ENCODE peak calls at places on chromosomes 2 and 18, in ten cellular contexts. One of them, this sample, is unnamed.

GRCh38 chr2:171723724-171724683 is 36.7 kb downstream of the DYNC1I2 start:
- DNase-seq in A549: peak
- DNase-seq in heart left ventricle: no peak
- DNase-seq in HepG2: peak
- DNase-seq in spleen: no peak
- DNase-seq in Peyer's patch: no peak
- DNase-seq in stomach: peak
- DNase-seq in IMR-90: peak
- DNase-seq in GM12891: no peak
- DNase-seq in adrenal gland: no peak
- DNase-seq in this sample: peak

GRCh38 chr2:54470241-54470938 is 14.3 kb downstream of the SPTBN1 start:
- DNase-seq in A549: no peak
- DNase-seq in heart left ventricle: no peak
- DNase-seq in HepG2: no peak
- DNase-seq in spleen: no peak
- DNase-seq in Peyer's patch: no peak
- DNase-seq in stomach: no peak
- DNase-seq in IMR-90: peak
- DNase-seq in GM12891: no peak
- DNase-seq in adrenal gland: no peak
- DNase-seq in this sample: no peak

GRCh38 chr2:145777914-145778313 is 1258.0 kb upstream of the ZEB2 start:
- DNase-seq in A549: no peak
- DNase-seq in heart left ventricle: no peak
- DNase-seq in HepG2: no peak
- DNase-seq in spleen: no peak
- DNase-seq in Peyer's patch: no peak
- DNase-seq in stomach: no peak
- DNase-seq in IMR-90: no peak
- DNase-seq in GM12891: no peak
- DNase-seq in adrenal gland: no peak
- DNase-seq in this sample: no peak

GRCh38 chr2:3598197-3598910 is 3.4 kb downstream of the COLEC11 start:
- DNase-seq in A549: no peak
- DNase-seq in heart left ventricle: no peak
- DNase-seq in HepG2: no peak
- DNase-seq in spleen: no peak
- DNase-seq in Peyer's patch: no peak
- DNase-seq in stomach: no peak
- DNase-seq in IMR-90: no peak
- DNase-seq in GM12891: no peak
- DNase-seq in adrenal gland: peak
- DNase-seq in this sample: no peak

GRCh38 chr2:119158563-119159347 is at the start of gene C1QL2:
- DNase-seq in A549: peak
- DNase-seq in heart left ventricle: no peak
- DNase-seq in HepG2: no peak
- DNase-seq in spleen: no peak
- DNase-seq in Peyer's patch: no peak
- DNase-seq in stomach: no peak
- DNase-seq in IMR-90: no peak
- DNase-seq in GM12891: no peak
- DNase-seq in adrenal gland: no peak
- DNase-seq in this sample: peak

GRCh38 chr2:24359129-24359528 is 1.2 kb downstream of the ITSN2 start:
- DNase-seq in A549: no peak
- DNase-seq in heart left ventricle: no peak
- DNase-seq in HepG2: no peak
- DNase-seq in spleen: no peak
- DNase-seq in Peyer's patch: no peak
- DNase-seq in stomach: no peak
- DNase-seq in IMR-90: no peak
- DNase-seq in GM12891: no peak
- DNase-seq in adrenal gland: no peak
- DNase-seq in this sample: peak

GRCh38 chr2:119549236-119549635 is 5.0 kb downstream of the CFAP221 start:
- DNase-seq in A549: no peak
- DNase-seq in heart left ventricle: no peak
- DNase-seq in HepG2: no peak
- DNase-seq in spleen: no peak
- DNase-seq in Peyer's patch: no peak
- DNase-seq in stomach: no peak
- DNase-seq in IMR-90: peak
- DNase-seq in GM12891: no peak
- DNase-seq in adrenal gland: no peak
- DNase-seq in this sample: no peak

GRCh38 chr2:176383836-176384442 is 114.7 kb downstream of the MTX2 start:
- DNase-seq in A549: no peak
- DNase-seq in heart left ventricle: no peak
- DNase-seq in HepG2: no peak
- DNase-seq in spleen: no peak
- DNase-seq in Peyer's patch: no peak
- DNase-seq in stomach: no peak
- DNase-seq in IMR-90: no peak
- DNase-seq in GM12891: no peak
- DNase-seq in adrenal gland: no peak
- DNase-seq in this sample: no peak

GRCh38 chr2:11100976-11101375 is 54.3 kb upstream of the SLC66A3 start:
- DNase-seq in A549: no peak
- DNase-seq in heart left ventricle: no peak
- DNase-seq in HepG2: no peak
- DNase-seq in spleen: no peak
- DNase-seq in Peyer's patch: no peak
- DNase-seq in stomach: no peak
- DNase-seq in IMR-90: no peak
- DNase-seq in GM12891: no peak
- DNase-seq in adrenal gland: no peak
- DNase-seq in this sample: no peak

GRCh38 chr2:79040967-79041582 is 15.6 kb downstream of the REG3G start:
- DNase-seq in A549: peak
- DNase-seq in heart left ventricle: no peak
- DNase-seq in HepG2: peak
- DNase-seq in spleen: no peak
- DNase-seq in Peyer's patch: no peak
- DNase-seq in stomach: no peak
- DNase-seq in IMR-90: no peak
- DNase-seq in GM12891: no peak
- DNase-seq in adrenal gland: no peak
- DNase-seq in this sample: peak

GRCh38 chr2:241703128-241703604 is 1.3 kb downstream of the ING5 start:
- DNase-seq in A549: peak
- DNase-seq in heart left ventricle: no peak
- DNase-seq in HepG2: no peak
- DNase-seq in spleen: no peak
- DNase-seq in Peyer's patch: no peak
- DNase-seq in stomach: peak
- DNase-seq in IMR-90: no peak
- DNase-seq in GM12891: no peak
- DNase-seq in adrenal gland: no peak
- DNase-seq in this sample: no peak

DNA sequence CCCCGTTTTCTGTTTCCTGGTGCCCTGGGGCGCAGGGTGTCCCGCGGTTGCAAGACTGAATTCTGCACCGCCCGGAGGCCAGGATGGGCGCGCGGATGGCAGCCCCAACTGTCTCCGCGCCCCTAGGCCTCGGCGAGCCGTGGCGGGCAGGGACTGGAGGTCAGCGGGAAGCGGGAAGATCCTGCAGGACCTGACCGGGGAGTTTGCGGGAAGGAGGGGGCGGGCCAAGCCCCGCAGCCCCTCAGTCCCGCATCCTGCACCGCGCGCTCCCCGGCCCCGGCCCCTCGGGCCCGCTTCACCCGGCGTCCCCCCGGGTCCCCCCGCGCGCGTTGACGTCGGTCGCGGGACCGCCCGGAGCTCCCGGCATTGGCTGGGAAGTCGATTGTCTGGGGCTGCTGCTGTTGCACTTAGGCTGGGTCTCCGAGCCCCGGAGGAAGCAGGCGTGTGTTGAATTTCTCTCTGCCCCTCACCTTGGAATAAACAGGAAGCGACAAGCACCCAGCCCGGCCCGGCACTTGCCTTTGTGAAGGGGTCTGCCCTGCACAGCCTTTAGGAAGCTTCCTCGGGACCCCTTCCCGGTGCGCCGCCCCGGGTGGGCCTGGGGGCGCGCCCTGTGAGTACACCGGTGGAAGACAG is at the start of gene LDLRAD4:
- DNase-seq in A549: no peak
- DNase-seq in heart left ventricle: peak
- DNase-seq in HepG2: no peak
- DNase-seq in spleen: no peak
- DNase-seq in Peyer's patch: peak
- DNase-seq in stomach: peak
- DNase-seq in IMR-90: no peak
- DNase-seq in GM12891: no peak
- DNase-seq in adrenal gland: peak
- DNase-seq in this sample: peak
- TF ChIP-seq POLR2A in A549: no peak
- TF ChIP-seq POLR2A in heart left ventricle: peak
- TF ChIP-seq POLR2A in HepG2: no peak
- TF ChIP-seq POLR2A in spleen: peak
- TF ChIP-seq POLR2A in Peyer's patch: no peak
- TF ChIP-seq POLR2A in stomach: no peak
- TF ChIP-seq POLR2A in IMR-90: no peak
- TF ChIP-seq POLR2A in GM12891: no peak
- TF ChIP-seq POLR2A in adrenal gland: peak
- TF ChIP-seq POLR2A in this sample: no peak

GRCh38 chr2:208135794-208136369 is 6.3 kb upstream of the CRYGC start:
- DNase-seq in A549: no peak
- DNase-seq in heart left ventricle: no peak
- DNase-seq in HepG2: peak
- DNase-seq in spleen: no peak
- DNase-seq in Peyer's patch: peak
- DNase-seq in stomach: no peak
- DNase-seq in IMR-90: no peak
- DNase-seq in GM12891: no peak
- DNase-seq in adrenal gland: no peak
- DNase-seq in this sample: no peak
- TF ChIP-seq POLR2A in A549: no peak
- TF ChIP-seq POLR2A in heart left ventricle: no peak
- TF ChIP-seq POLR2A in HepG2: no peak
- TF ChIP-seq POLR2A in spleen: no peak
- TF ChIP-seq POLR2A in Peyer's patch: no peak
- TF ChIP-seq POLR2A in stomach: no peak
- TF ChIP-seq POLR2A in IMR-90: no peak
- TF ChIP-seq POLR2A in GM12891: no peak
- TF ChIP-seq POLR2A in adrenal gland: no peak
- TF ChIP-seq POLR2A in this sample: no peak

GRCh38 chr2:219460424-219460926 is 25.8 kb downstream of the SPEG start:
- DNase-seq in A549: no peak
- DNase-seq in heart left ventricle: peak
- DNase-seq in HepG2: no peak
- DNase-seq in spleen: no peak
- DNase-seq in Peyer's patch: no peak
- DNase-seq in stomach: no peak
- DNase-seq in IMR-90: peak
- DNase-seq in GM12891: no peak
- DNase-seq in adrenal gland: no peak
- DNase-seq in this sample: no peak

GRCh38 chr2:219462349-219462748 is 27.7 kb downstream of the SPEG start:
- DNase-seq in A549: no peak
- DNase-seq in heart left ventricle: no peak
- DNase-seq in HepG2: no peak
- DNase-seq in spleen: no peak
- DNase-seq in Peyer's patch: no peak
- DNase-seq in stomach: no peak
- DNase-seq in IMR-90: no peak
- DNase-seq in GM12891: no peak
- DNase-seq in adrenal gland: no peak
- DNase-seq in this sample: no peak

GRCh38 chr2:219461669-219462068 is 27.0 kb downstream of the SPEG start:
- DNase-seq in A549: no peak
- DNase-seq in heart left ventricle: no peak
- DNase-seq in HepG2: no peak
- DNase-seq in spleen: no peak
- DNase-seq in Peyer's patch: no peak
- DNase-seq in stomach: no peak
- DNase-seq in IMR-90: no peak
- DNase-seq in GM12891: no peak
- DNase-seq in adrenal gland: no peak
- DNase-seq in this sample: no peak

GRCh38 chr2:219459460-219460311 is 25.0 kb downstream of the SPEG start:
- DNase-seq in A549: peak
- DNase-seq in heart left ventricle: peak
- DNase-seq in HepG2: peak
- DNase-seq in spleen: no peak
- DNase-seq in Peyer's patch: no peak
- DNase-seq in stomach: peak
- DNase-seq in IMR-90: peak
- DNase-seq in GM12891: peak
- DNase-seq in adrenal gland: peak
- DNase-seq in this sample: peak

GRCh38 chr2:219461061-219461514 is 26.4 kb downstream of the SPEG start:
- DNase-seq in A549: no peak
- DNase-seq in heart left ventricle: peak
- DNase-seq in HepG2: no peak
- DNase-seq in spleen: no peak
- DNase-seq in Peyer's patch: no peak
- DNase-seq in stomach: no peak
- DNase-seq in IMR-90: peak
- DNase-seq in GM12891: no peak
- DNase-seq in adrenal gland: no peak
- DNase-seq in this sample: no peak
- TF ChIP-seq POLR2A in A549: no peak
- TF ChIP-seq POLR2A in heart left ventricle: no peak
- TF ChIP-seq POLR2A in HepG2: no peak
- TF ChIP-seq POLR2A in spleen: no peak
- TF ChIP-seq POLR2A in Peyer's patch: no peak
- TF ChIP-seq POLR2A in stomach: no peak
- TF ChIP-seq POLR2A in IMR-90: no peak
- TF ChIP-seq POLR2A in GM12891: no peak
- TF ChIP-seq POLR2A in adrenal gland: no peak
- TF ChIP-seq POLR2A in this sample: no peak

DNA sequence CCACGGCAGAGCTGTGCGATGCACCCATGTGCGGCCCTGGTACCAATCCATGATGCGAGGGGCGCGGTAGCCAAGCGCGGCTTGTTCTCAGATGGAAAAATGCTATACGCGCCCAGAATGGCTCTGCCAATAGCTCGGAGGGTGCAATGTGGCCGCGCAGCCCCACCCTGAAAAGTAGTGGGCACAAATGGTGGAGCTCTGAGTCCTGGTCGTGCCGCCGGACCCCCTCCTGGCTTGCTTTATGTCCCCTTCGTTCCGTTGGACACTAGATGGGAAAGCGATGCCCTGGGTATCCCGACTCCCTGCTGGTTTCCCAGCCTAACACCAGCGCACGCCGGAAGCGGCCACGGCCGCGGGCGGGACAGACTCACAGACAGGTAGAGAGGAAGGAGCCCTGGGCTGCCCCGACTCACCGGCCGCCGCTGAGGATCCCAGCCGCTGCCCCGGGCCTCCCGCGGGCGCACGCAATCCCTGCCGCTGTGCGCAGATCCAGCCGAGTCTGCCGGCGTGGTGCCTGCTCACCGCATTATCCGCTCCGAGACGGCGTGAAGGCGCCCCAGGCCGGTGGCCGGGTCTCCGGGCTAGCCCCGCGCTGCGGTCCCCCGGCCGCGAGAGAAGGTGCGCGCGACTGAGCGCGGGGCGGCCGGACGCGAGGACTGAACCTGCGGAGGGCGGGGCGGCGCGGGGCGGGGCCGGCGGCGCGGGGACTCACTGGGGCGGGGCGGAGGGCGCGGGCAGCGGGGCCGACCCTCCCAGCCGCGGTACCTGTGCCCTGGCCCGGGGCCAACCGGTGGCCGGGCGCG is at the start of gene CDC42EP3:
- DNase-seq in A549: peak
- DNase-seq in heart left ventricle: peak
- DNase-seq in HepG2: no peak
- DNase-seq in spleen: peak
- DNase-seq in Peyer's patch: peak
- DNase-seq in stomach: peak
- DNase-seq in IMR-90: no peak
- DNase-seq in GM12891: peak
- DNase-seq in adrenal gland: peak
- DNase-seq in this sample: peak
- TF ChIP-seq POLR2A in A549: peak
- TF ChIP-seq POLR2A in heart left ventricle: peak
- TF ChIP-seq POLR2A in HepG2: no peak
- TF ChIP-seq POLR2A in spleen: peak
- TF ChIP-seq POLR2A in Peyer's patch: peak
- TF ChIP-seq POLR2A in stomach: no peak
- TF ChIP-seq POLR2A in IMR-90: peak
- TF ChIP-seq POLR2A in GM12891: peak
- TF ChIP-seq POLR2A in adrenal gland: peak
- TF ChIP-seq POLR2A in this sample: no peak